ENCODE peak calls at places on chromosomes 13 and 19, in ten cellular contexts. One of them, this sample, is unnamed.
A peak's percentile ranks its signal among the peaks of the same experiment; 100 is the strongest.

GRCh38 chr19:31178833-31179470 is 170.3 kb downstream of the TSHZ3 start:
- DNase-seq in upper lobe of left lung: no peak
- DNase-seq in endothelial cell: no peak
- DNase-seq in fibroblast of the aortic adventitia: no peak
- DNase-seq in CD4-positive, alpha-beta T cell: no peak
- DNase-seq in right atrium auricular region: no peak
- DNase-seq in glutamatergic neuron: no peak
- DNase-seq in mesothelial cell of epicardium: no peak
- DNase-seq in Peyer's patch: no peak
- DNase-seq in fibroblast of lung: no peak
- DNase-seq in this sample: no peak

GRCh38 chr13:98141938-98142426 is 912 bp upstream of the FARP1 start:
- DNase-seq in upper lobe of left lung: no peak
- DNase-seq in endothelial cell: peak; percentile 33
- DNase-seq in fibroblast of the aortic adventitia: no peak
- DNase-seq in CD4-positive, alpha-beta T cell: no peak
- DNase-seq in right atrium auricular region: no peak
- DNase-seq in glutamatergic neuron: peak; percentile 36
- DNase-seq in mesothelial cell of epicardium: no peak
- DNase-seq in Peyer's patch: no peak
- DNase-seq in fibroblast of lung: no peak
- DNase-seq in this sample: no peak

GRCh38 chr13:28338202-28338601 is 156.7 kb downstream of the FLT1 start:
- DNase-seq in upper lobe of left lung: no peak
- DNase-seq in endothelial cell: no peak
- DNase-seq in fibroblast of the aortic adventitia: peak; percentile 42
- DNase-seq in CD4-positive, alpha-beta T cell: no peak
- DNase-seq in right atrium auricular region: no peak
- DNase-seq in glutamatergic neuron: no peak
- DNase-seq in mesothelial cell of epicardium: no peak
- DNase-seq in Peyer's patch: no peak
- DNase-seq in fibroblast of lung: peak; percentile 84
- DNase-seq in this sample: no peak

GRCh38 chr19:51338563-51339312 is 3.2 kb downstream of the VSIG10L start:
- DNase-seq in upper lobe of left lung: peak; percentile 95
- DNase-seq in endothelial cell: peak; percentile 92
- DNase-seq in fibroblast of the aortic adventitia: peak; percentile 62
- DNase-seq in CD4-positive, alpha-beta T cell: peak; percentile 73
- DNase-seq in right atrium auricular region: peak; percentile 88
- DNase-seq in glutamatergic neuron: peak; percentile 93
- DNase-seq in mesothelial cell of epicardium: peak; percentile 84
- DNase-seq in Peyer's patch: peak; percentile 92
- DNase-seq in fibroblast of lung: peak; percentile 64
- DNase-seq in this sample: peak; percentile 89

GRCh38 chr13:20772401-20773131 is 1.2 kb downstream of the EEF1AKMT1 start:
- DNase-seq in upper lobe of left lung: no peak
- DNase-seq in endothelial cell: no peak
- DNase-seq in fibroblast of the aortic adventitia: peak; percentile 27
- DNase-seq in CD4-positive, alpha-beta T cell: no peak
- DNase-seq in right atrium auricular region: no peak
- DNase-seq in glutamatergic neuron: no peak
- DNase-seq in mesothelial cell of epicardium: no peak
- DNase-seq in Peyer's patch: no peak
- DNase-seq in fibroblast of lung: peak; percentile 40
- DNase-seq in this sample: no peak

GRCh38 chr19:58555369-58555885 is 522 bp upstream of the CHMP2A start:
- DNase-seq in upper lobe of left lung: no peak
- DNase-seq in endothelial cell: no peak
- DNase-seq in fibroblast of the aortic adventitia: no peak
- DNase-seq in CD4-positive, alpha-beta T cell: no peak
- DNase-seq in right atrium auricular region: no peak
- DNase-seq in glutamatergic neuron: no peak
- DNase-seq in mesothelial cell of epicardium: no peak
- DNase-seq in Peyer's patch: no peak
- DNase-seq in fibroblast of lung: no peak
- DNase-seq in this sample: no peak

GRCh38 chr13:50910483-50910805 is 853 bp downstream of the RNASEH2B start:
- DNase-seq in upper lobe of left lung: no peak
- DNase-seq in endothelial cell: peak; percentile 23
- DNase-seq in fibroblast of the aortic adventitia: peak; percentile 47
- DNase-seq in CD4-positive, alpha-beta T cell: no peak
- DNase-seq in right atrium auricular region: no peak
- DNase-seq in glutamatergic neuron: peak; percentile 50
- DNase-seq in mesothelial cell of epicardium: no peak
- DNase-seq in Peyer's patch: peak; percentile 49
- DNase-seq in fibroblast of lung: peak; percentile 62
- DNase-seq in this sample: peak; percentile 56

GRCh38 chr19:45136507-45137178 is 24.1 kb downstream of the NKPD1 start:
- DNase-seq in upper lobe of left lung: peak; percentile 35
- DNase-seq in endothelial cell: no peak
- DNase-seq in fibroblast of the aortic adventitia: no peak
- DNase-seq in CD4-positive, alpha-beta T cell: no peak
- DNase-seq in right atrium auricular region: no peak
- DNase-seq in glutamatergic neuron: peak; percentile 68
- DNase-seq in mesothelial cell of epicardium: no peak
- DNase-seq in Peyer's patch: no peak
- DNase-seq in fibroblast of lung: no peak
- DNase-seq in this sample: no peak

GRCh38 chr19:32576790-32577189 is 4.2 kb upstream of the PDCD5 start:
- DNase-seq in upper lobe of left lung: no peak
- DNase-seq in endothelial cell: no peak
- DNase-seq in fibroblast of the aortic adventitia: no peak
- DNase-seq in CD4-positive, alpha-beta T cell: no peak
- DNase-seq in right atrium auricular region: no peak
- DNase-seq in glutamatergic neuron: no peak
- DNase-seq in mesothelial cell of epicardium: no peak
- DNase-seq in Peyer's patch: no peak
- DNase-seq in fibroblast of lung: no peak
- DNase-seq in this sample: no peak

GRCh38 chr19:17555929-17556813 is 722 bp downstream of the COLGALT1 start:
- DNase-seq in upper lobe of left lung: no peak
- DNase-seq in endothelial cell: peak; percentile 45
- DNase-seq in fibroblast of the aortic adventitia: peak; percentile 58
- DNase-seq in CD4-positive, alpha-beta T cell: no peak
- DNase-seq in right atrium auricular region: peak; percentile 75
- DNase-seq in glutamatergic neuron: peak; percentile 63
- DNase-seq in mesothelial cell of epicardium: no peak
- DNase-seq in Peyer's patch: peak; percentile 55
- DNase-seq in fibroblast of lung: peak; percentile 45
- DNase-seq in this sample: peak; percentile 49

GRCh38 chr13:32023096-32023495 is 8.5 kb upstream of the FRY start:
- DNase-seq in upper lobe of left lung: no peak
- DNase-seq in endothelial cell: no peak
- DNase-seq in fibroblast of the aortic adventitia: no peak
- DNase-seq in CD4-positive, alpha-beta T cell: no peak
- DNase-seq in right atrium auricular region: no peak
- DNase-seq in glutamatergic neuron: no peak
- DNase-seq in mesothelial cell of epicardium: no peak
- DNase-seq in Peyer's patch: no peak
- DNase-seq in fibroblast of lung: no peak
- DNase-seq in this sample: no peak

GRCh38 chr19:6674868-6675305 is 4.9 kb upstream of the TNFSF14 start:
- DNase-seq in upper lobe of left lung: no peak
- DNase-seq in endothelial cell: no peak
- DNase-seq in fibroblast of the aortic adventitia: peak; percentile 54
- DNase-seq in CD4-positive, alpha-beta T cell: peak; percentile 72
- DNase-seq in right atrium auricular region: no peak
- DNase-seq in glutamatergic neuron: no peak
- DNase-seq in mesothelial cell of epicardium: no peak
- DNase-seq in Peyer's patch: peak; percentile 79
- DNase-seq in fibroblast of lung: peak; percentile 76
- DNase-seq in this sample: no peak

GRCh38 chr13:25659091-25659502 is 287.3 kb downstream of the ATP8A2 start:
- DNase-seq in upper lobe of left lung: no peak
- DNase-seq in endothelial cell: no peak
- DNase-seq in fibroblast of the aortic adventitia: no peak
- DNase-seq in CD4-positive, alpha-beta T cell: no peak
- DNase-seq in right atrium auricular region: no peak
- DNase-seq in glutamatergic neuron: no peak
- DNase-seq in mesothelial cell of epicardium: no peak
- DNase-seq in Peyer's patch: no peak
- DNase-seq in fibroblast of lung: peak; percentile 16
- DNase-seq in this sample: peak; percentile 40

GRCh38 chr13:110617326-110618072 is 2.2 kb downstream of the NAXD start:
- DNase-seq in upper lobe of left lung: no peak
- DNase-seq in endothelial cell: no peak
- DNase-seq in fibroblast of the aortic adventitia: peak; percentile 82
- DNase-seq in CD4-positive, alpha-beta T cell: no peak
- DNase-seq in right atrium auricular region: no peak
- DNase-seq in glutamatergic neuron: no peak
- DNase-seq in mesothelial cell of epicardium: no peak
- DNase-seq in Peyer's patch: no peak
- DNase-seq in fibroblast of lung: peak; percentile 79
- DNase-seq in this sample: no peak

GRCh38 chr13:103199380-103200088 is 133.3 kb upstream of the SLC10A2 start:
- DNase-seq in upper lobe of left lung: no peak
- DNase-seq in endothelial cell: no peak
- DNase-seq in fibroblast of the aortic adventitia: no peak
- DNase-seq in CD4-positive, alpha-beta T cell: no peak
- DNase-seq in right atrium auricular region: no peak
- DNase-seq in glutamatergic neuron: no peak
- DNase-seq in mesothelial cell of epicardium: no peak
- DNase-seq in Peyer's patch: no peak
- DNase-seq in fibroblast of lung: no peak
- DNase-seq in this sample: no peak
- TF ChIP-seq CTCF in upper lobe of left lung: no peak
- TF ChIP-seq CTCF in endothelial cell: no peak
- TF ChIP-seq CTCF in fibroblast of the aortic adventitia: no peak
- TF ChIP-seq CTCF in CD4-positive, alpha-beta T cell: no peak
- TF ChIP-seq CTCF in right atrium auricular region: no peak
- TF ChIP-seq CTCF in glutamatergic neuron: no peak
- TF ChIP-seq CTCF in mesothelial cell of epicardium: no peak
- TF ChIP-seq CTCF in Peyer's patch: no peak
- TF ChIP-seq CTCF in fibroblast of lung: no peak
- TF ChIP-seq CTCF in this sample: no peak

GRCh38 chr19:913080-913748 is at the start of gene R3HDM4:
- DNase-seq in upper lobe of left lung: peak; percentile 98
- DNase-seq in endothelial cell: peak; percentile 74
- DNase-seq in fibroblast of the aortic adventitia: peak; percentile 42
- DNase-seq in CD4-positive, alpha-beta T cell: peak; percentile 76
- DNase-seq in right atrium auricular region: peak; percentile 68
- DNase-seq in glutamatergic neuron: peak; percentile 82
- DNase-seq in mesothelial cell of epicardium: peak; percentile 73
- DNase-seq in Peyer's patch: peak; percentile 80
- DNase-seq in fibroblast of lung: peak; percentile 56
- DNase-seq in this sample: peak; percentile 66
- TF ChIP-seq CTCF in upper lobe of left lung: peak; percentile 7
- TF ChIP-seq CTCF in endothelial cell: no peak
- TF ChIP-seq CTCF in fibroblast of the aortic adventitia: no peak
- TF ChIP-seq CTCF in CD4-positive, alpha-beta T cell: no peak
- TF ChIP-seq CTCF in right atrium auricular region: no peak
- TF ChIP-seq CTCF in glutamatergic neuron: no peak
- TF ChIP-seq CTCF in mesothelial cell of epicardium: no peak
- TF ChIP-seq CTCF in Peyer's patch: no peak
- TF ChIP-seq CTCF in fibroblast of lung: no peak
- TF ChIP-seq CTCF in this sample: no peak

DNA sequence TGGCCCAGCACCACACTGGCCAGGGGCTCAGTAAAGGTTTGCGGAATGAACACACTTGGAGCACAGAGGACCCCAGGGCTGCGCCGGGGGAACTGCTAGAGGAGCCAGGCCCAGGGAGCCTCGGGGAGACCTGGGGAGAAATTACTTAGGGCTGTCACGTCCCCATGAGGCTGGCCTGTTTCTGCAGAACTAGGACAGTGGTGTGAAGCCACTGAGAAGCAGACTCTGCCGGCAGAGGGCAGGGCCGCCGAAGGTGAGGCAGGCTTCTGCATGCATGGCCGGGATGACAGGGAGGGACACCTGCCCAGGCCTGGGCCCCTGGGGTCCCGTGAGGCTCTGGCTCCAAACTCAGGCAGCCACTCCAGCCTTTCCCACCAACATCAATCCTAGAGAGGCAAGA is 26.4 kb downstream of the ELAVL1 start:
- DNase-seq in upper lobe of left lung: no peak
- DNase-seq in endothelial cell: no peak
- DNase-seq in fibroblast of the aortic adventitia: no peak
- DNase-seq in CD4-positive, alpha-beta T cell: no peak
- DNase-seq in right atrium auricular region: no peak
- DNase-seq in glutamatergic neuron: peak; percentile 14
- DNase-seq in mesothelial cell of epicardium: no peak
- DNase-seq in Peyer's patch: no peak
- DNase-seq in fibroblast of lung: no peak
- DNase-seq in this sample: no peak
- TF ChIP-seq CTCF in upper lobe of left lung: no peak
- TF ChIP-seq CTCF in endothelial cell: no peak
- TF ChIP-seq CTCF in fibroblast of the aortic adventitia: no peak
- TF ChIP-seq CTCF in CD4-positive, alpha-beta T cell: no peak
- TF ChIP-seq CTCF in right atrium auricular region: no peak
- TF ChIP-seq CTCF in glutamatergic neuron: no peak
- TF ChIP-seq CTCF in mesothelial cell of epicardium: no peak
- TF ChIP-seq CTCF in Peyer's patch: no peak
- TF ChIP-seq CTCF in fibroblast of lung: no peak
- TF ChIP-seq CTCF in this sample: no peak

GRCh38 chr13:112473818-112474217 is 97.7 kb downstream of the SPACA7 start:
- DNase-seq in upper lobe of left lung: no peak
- DNase-seq in endothelial cell: no peak
- DNase-seq in fibroblast of the aortic adventitia: no peak
- DNase-seq in CD4-positive, alpha-beta T cell: no peak
- DNase-seq in right atrium auricular region: no peak
- DNase-seq in glutamatergic neuron: no peak
- DNase-seq in mesothelial cell of epicardium: no peak
- DNase-seq in Peyer's patch: no peak
- DNase-seq in fibroblast of lung: no peak
- DNase-seq in this sample: no peak
- TF ChIP-seq CTCF in upper lobe of left lung: no peak
- TF ChIP-seq CTCF in endothelial cell: no peak
- TF ChIP-seq CTCF in fibroblast of the aortic adventitia: no peak
- TF ChIP-seq CTCF in CD4-positive, alpha-beta T cell: no peak
- TF ChIP-seq CTCF in right atrium auricular region: no peak
- TF ChIP-seq CTCF in glutamatergic neuron: no peak
- TF ChIP-seq CTCF in mesothelial cell of epicardium: no peak
- TF ChIP-seq CTCF in Peyer's patch: no peak
- TF ChIP-seq CTCF in fibroblast of lung: no peak
- TF ChIP-seq CTCF in this sample: no peak